ENCODE peak calls at places on chromosomes 11 and 22, in five cellular contexts. X is brain microvascular endothelial cell; V is stimulated activated CD8-positive, alpha-beta memory T cell treated with anti-CD3 and anti-CD28 coated beads, Interleukin-4, amount 100 ng/mL, for 48 hours; J is EL; C is activated T-helper 1 cell treated with Interleukin-2 at 50 U/mL for 16 hours. H is an unnamed sample.

GRCh38 chr11:15035283-15035682 is 38.1 kb upstream of the CALCB start:
- DNase-seq in C (no peak), V (no peak), J (no peak), X (no peak), H (no peak)

GRCh38 chr11:14854057-14854456 is 38.0 kb downstream of the CYP2R1 start:
- DNase-seq in X (no peak), J (no peak), V (no peak), C (no peak), H (no peak)

GRCh38 chr22:20438678-20439492 is 1.3 kb upstream of the SCARF2 start:
- DNase-seq in J (peak), C (no peak), X (no peak), V (no peak), H (no peak)

GRCh38 chr11:16889905-16890304 is 124.3 kb downstream of the PLEKHA7 start:
- DNase-seq in X (no peak), J (no peak), V (no peak), C (no peak), H (no peak)

GRCh38 chr11:115383431-115383830 is 120.8 kb downstream of the CADM1 start:
- DNase-seq in X (no peak), V (no peak), C (no peak), J (no peak), H (no peak)

GRCh38 chr11:44601471-44602370 is 36.3 kb downstream of the CD82 start:
- DNase-seq in J (no peak), C (no peak), V (peak), X (no peak), H (no peak)

GRCh38 chr22:41561335-41561734 is 525 bp downstream of the CSDC2 start:
- DNase-seq in X (no peak), J (no peak), V (no peak), C (no peak), H (no peak)

GRCh38 chr11:4577761-4578160 is 3.8 kb upstream of the OR52I2 start:
- DNase-seq in C (no peak), J (no peak), V (no peak), X (no peak), H (no peak)

GRCh38 chr22:24189249-24190158 is 8.2 kb downstream of the SUSD2 start:
- DNase-seq in V (peak), C (no peak), J (peak), X (peak), H (no peak)

GRCh38 chr11:107898270-107898669 is 30.0 kb upstream of the RAB39A start:
- DNase-seq in X (peak), C (no peak), J (peak), V (no peak), H (no peak)

GRCh38 chr22:43823911-43824665 is 12.0 kb upstream of the EFCAB6 start:
- DNase-seq in C (no peak), X (no peak), J (no peak), V (no peak), H (no peak)

GRCh38 chr11:108115495-108116140 is 5.7 kb upstream of the ACAT1 start:
- DNase-seq in V (no peak), C (no peak), X (peak), J (peak), H (no peak)

GRCh38 chr11:130666781-130667251 is 218.4 kb downstream of the ADAMTS15 start:
- DNase-seq in J (peak), C (no peak), X (no peak), V (no peak), H (no peak)

GRCh38 chr11:77084581-77085191 is 17.9 kb downstream of the CAPN5 start:
- DNase-seq in C (no peak), J (no peak), X (no peak), V (no peak), H (no peak)

GRCh38 chr11:128694618-128695481 is 978 bp downstream of the FLI1 start:
- DNase-seq in X (no peak), V (peak), J (peak), C (no peak), H (no peak)

GRCh38 chr11:120883404-120884135 is 140.3 kb upstream of the TBCEL start:
- DNase-seq in X (no peak), J (peak), V (no peak), C (no peak), H (no peak)

GRCh38 chr11:35507688-35508087 is 17.7 kb downstream of the PAMR1 start:
- DNase-seq in J (no peak), V (no peak), X (no peak), C (no peak), H (no peak)

GRCh38 chr11:106306942-106307341 is 229.5 kb downstream of the AASDHPPT start:
- DNase-seq in C (no peak), J (peak), X (no peak), V (no peak), H (no peak)

GRCh38 chr11:69627551-69627950 is 13.4 kb upstream of the CCND1 start:
- DNase-seq in V (no peak), C (no peak), X (no peak), J (no peak), H (no peak)

GRCh38 chr22:21642584-21643448 is 714 bp downstream of the SDF2L1 start:
- DNase-seq in C (peak), V (peak), X (peak), J (peak), H (no peak)

GRCh38 chr22:29096736-29097669 is 24.2 kb downstream of the KREMEN1 start:
- DNase-seq in V (no peak), C (no peak), J (no peak), X (no peak), H (no peak)

GRCh38 chr11:6170226-6170625 is at the start of gene OR52B2:
- DNase-seq in C (no peak), V (no peak), J (no peak), X (no peak), H (no peak)

GRCh38 chr11:102347526-102348331 is 715 bp downstream of the BIRC2 start:
- DNase-seq in C (no peak), V (no peak), J (peak), X (peak), H (no peak)

GRCh38 chr11:33656768-33657167 is 43.9 kb downstream of the C11orf91 start:
- DNase-seq in J (no peak), C (no peak), X (no peak), V (no peak), H (no peak)

GRCh38 chr11:62981743-62982142 is 3.0 kb downstream of the SLC22A6 start:
- DNase-seq in X (no peak), J (no peak), V (no peak), C (no peak), H (no peak)

GRCh38 chr11:92154611-92155010 is 70.0 kb upstream of the FAT3 start:
- DNase-seq in X (no peak), V (no peak), J (no peak), C (no peak), H (no peak)

GRCh38 chr11:384511-384910 is 9.5 kb upstream of the PKP3 start:
- DNase-seq in C (no peak), V (no peak), X (no peak), J (no peak), H (no peak)

GRCh38 chr11:6505577-6506240 is 8.6 kb downstream of the DNHD1 start:
- DNase-seq in J (peak), X (peak), C (no peak), V (no peak), H (no peak)

GRCh38 chr11:88175004-88175706 is at the start of gene RAB38:
- DNase-seq in V (peak), C (no peak), X (peak), J (peak), H (no peak)

GRCh38 chr22:44127353-44127752 is 53.4 kb upstream of the PARVG start:
- DNase-seq in V (no peak), X (no peak), J (no peak), C (no peak), H (no peak)

GRCh38 chr22:48644108-48644507 is 1183.6 kb downstream of the BRD1 start:
- DNase-seq in V (peak), J (no peak), C (no peak), X (no peak), H (no peak)